ENCODE peak calls at places on chromosomes 12 and 14, in seven cellular contexts. K, M, B, X, S, L and D are unnamed samples.

GRCh38 chr12:12017798-12018197 is 52.9 kb upstream of the BCL2L14 start:
- DNase-seq in M (no peak), L (no peak), K (no peak), B (no peak), S (no peak), X (no peak), D (no peak)

GRCh38 chr12:5166976-5167375 is 123.3 kb downstream of the KCNA5 start:
- DNase-seq in B (no peak), K (peak), M (no peak), X (no peak), S (no peak), L (no peak), D (no peak)

GRCh38 chr14:97290977-97291376 is 493.8 kb downstream of the VRK1 start:
- DNase-seq in M (no peak), L (no peak), S (no peak), K (no peak), B (no peak), X (no peak), D (no peak)

GRCh38 chr14:67722293-67722692 is 20.6 kb downstream of the RDH12 start:
- DNase-seq in L (peak), X (no peak), M (no peak), B (no peak), S (peak), K (no peak), D (no peak)

GRCh38 chr14:96676161-96676560 is 121.0 kb upstream of the VRK1 start:
- DNase-seq in B (no peak), X (no peak), L (no peak), S (no peak), K (no peak), M (no peak), D (no peak)

GRCh38 chr12:110180591-110181005 is 56.4 kb downstream of the IFT81 start:
- DNase-seq in X (no peak), M (no peak), K (no peak), L (no peak), B (no peak), S (no peak), D (no peak)

GRCh38 chr12:119440961-119441360 is 106.4 kb downstream of the CCDC60 start:
- DNase-seq in K (no peak), B (no peak), M (no peak), S (no peak), L (peak), X (no peak), D (no peak)

GRCh38 chr12:26125451-26126339 is 858 bp upstream of the BHLHE41 start:
- DNase-seq in S (peak), B (peak), L (no peak), X (no peak), K (no peak), M (peak), D (no peak)

GRCh38 chr12:74816398-74817175 is 279.0 kb downstream of the ATXN7L3B start:
- DNase-seq in X (no peak), M (no peak), K (no peak), S (no peak), L (no peak), B (no peak), D (no peak)

GRCh38 chr12:131507094-131507493 is 203.8 kb upstream of the SFSWAP start:
- DNase-seq in M (no peak), X (no peak), S (no peak), L (no peak), K (no peak), B (no peak), D (no peak)

GRCh38 chr12:57836442-57837375 is 9.8 kb downstream of the CTDSP2 start:
- DNase-seq in B (no peak), S (no peak), K (no peak), L (no peak), X (no peak), M (peak), D (peak)

GRCh38 chr14:104011824-104012517 is 69.6 kb upstream of the RD3L start:
- DNase-seq in K (no peak), M (peak), X (no peak), S (no peak), L (no peak), B (no peak), D (no peak)

GRCh38 chr12:24780969-24781368 is 167.9 kb downstream of the BCAT1 start:
- DNase-seq in X (no peak), S (no peak), K (no peak), M (no peak), B (no peak), L (no peak), D (no peak)

GRCh38 chr14:54310151-54310851 is 86.5 kb upstream of the CDKN3 start:
- DNase-seq in B (no peak), L (no peak), S (no peak), X (no peak), K (no peak), M (no peak), D (no peak)

GRCh38 chr12:34298176-34298970 is 276.1 kb downstream of the ALG10 start:
- DNase-seq in M (no peak), B (no peak), K (no peak), X (no peak), L (no peak), S (no peak), D (no peak)

GRCh38 chr14:51079085-51079484 is 15.8 kb downstream of the TRIM9 start:
- DNase-seq in X (no peak), M (no peak), L (no peak), K (no peak), S (no peak), B (no peak), D (no peak)